ENCODE peak calls at places on chromosomes 2 and 18, in nine cellular contexts. S is fibroblast of villous mesenchyme, C is neural progenitor cell, R is breast epithelium, W is IMR-90, H is sigmoid colon, E is astrocyte of the spinal cord, P is fibroblast of the aortic adventitia, X is HCT116. A is an unnamed sample.

GRCh38 chr18:2535419-2535910 is 35.8 kb downstream of the METTL4 start:
- DNase-seq in X (no peak), R (no peak), W (no peak), S (no peak), E (no peak), P (no peak), H (no peak), C (no peak), A (no peak)

GRCh38 chr2:240432430-240432819 is 3.0 kb upstream of the GPC1 start:
- DNase-seq in W (no peak), E (no peak), R (no peak), S (no peak), X (no peak), H (no peak), P (no peak), C (no peak), A (no peak)

GRCh38 chr2:178403671-178404379 is 47.1 kb downstream of the PRKRA start:
- DNase-seq in R (no peak), P (no peak), X (no peak), S (no peak), H (no peak), W (no peak), E (no peak), C (no peak), A (no peak)

GRCh38 chr2:241799522-241800197 is 9.3 kb upstream of the NEU4 start:
- DNase-seq in X (no peak), W (no peak), E (no peak), H (no peak), S (no peak), C (no peak), P (no peak), R (no peak), A (no peak)

GRCh38 chr2:50808694-50809093 is 223.2 kb downstream of the NRXN1 start:
- DNase-seq in W (no peak), E (no peak), S (no peak), H (no peak), R (no peak), P (no peak), X (no peak), C (no peak), A (no peak)

GRCh38 chr18:31576670-31577069 is 15.0 kb upstream of the TTR start:
- DNase-seq in H (no peak), S (no peak), W (no peak), E (no peak), C (no peak), P (no peak), R (no peak), X (no peak), A (no peak)

GRCh38 chr18:27803957-27804356 is 373.0 kb downstream of the CDH2 start:
- DNase-seq in X (no peak), R (no peak), S (peak), E (no peak), W (no peak), P (no peak), C (no peak), H (no peak), A (no peak)

GRCh38 chr2:64359892-64360657 is 93.9 kb upstream of the LGALSL start:
- DNase-seq in W (peak), S (peak), H (peak), P (peak), X (peak), R (peak), E (peak), C (no peak), A (peak)

GRCh38 chr2:163556511-163556910 is 179.3 kb downstream of the FIGN start:
- DNase-seq in H (no peak), R (no peak), W (no peak), E (peak), S (no peak), P (no peak), X (no peak), C (no peak), A (peak)

GRCh38 chr2:212908682-212909435 is 242.6 kb downstream of the IKZF2 start:
- DNase-seq in E (no peak), W (no peak), C (no peak), H (no peak), S (no peak), R (no peak), P (no peak), X (no peak), A (no peak)

GRCh38 chr2:47309952-47310800 is 92.8 kb upstream of the MSH2 start:
- DNase-seq in S (peak), C (peak), W (peak), R (peak), H (no peak), P (peak), E (peak), X (no peak), A (peak)

GRCh38 chr2:98160574-98160973 is 73.6 kb downstream of the VWA3B start:
- DNase-seq in H (no peak), C (no peak), X (no peak), R (no peak), E (no peak), W (no peak), S (no peak), P (no peak), A (peak)

GRCh38 chr2:230472619-230473018 is 56.6 kb downstream of the SP100 start:
- DNase-seq in W (peak), C (no peak), X (peak), E (peak), S (peak), R (no peak), H (no peak), P (peak), A (peak)

GRCh38 chr2:165874445-165875039 is 79.0 kb downstream of the TTC21B start:
- DNase-seq in W (peak), R (no peak), S (peak), C (peak), H (no peak), X (peak), P (peak), E (peak), A (peak)

GRCh38 chr2:180695570-180695969 is 284.8 kb upstream of the UBE2E3 start:
- DNase-seq in S (no peak), W (no peak), R (no peak), X (no peak), H (no peak), E (no peak), P (no peak), C (no peak), A (no peak)

GRCh38 chr2:30272761-30273573 is 41.6 kb downstream of the LBH start:
- DNase-seq in W (peak), C (no peak), X (no peak), S (peak), E (peak), P (peak), R (no peak), H (no peak), A (peak)

GRCh38 chr2:47310801-47311560 is 92.0 kb upstream of the MSH2 start:
- DNase-seq in X (no peak), R (peak), E (no peak), W (no peak), S (no peak), H (peak), C (peak), P (no peak), A (no peak)

GRCh38 chr2:203562283-203562682 is 27.2 kb upstream of the RAPH1 start:
- DNase-seq in S (peak), X (no peak), E (no peak), W (peak), C (peak), P (no peak), H (no peak), R (no peak), A (no peak)

GRCh38 chr18:74836296-74837139 is 238.8 kb downstream of the ZNF407 start:
- DNase-seq in X (no peak), S (no peak), W (peak), E (peak), R (no peak), C (peak), P (peak), H (peak), A (peak)

GRCh38 chr2:99624682-99625081 is 134.9 kb upstream of the REV1 start:
- DNase-seq in E (no peak), H (no peak), X (no peak), W (no peak), P (no peak), C (no peak), S (no peak), R (no peak), A (no peak)

GRCh38 chr2:105698820-105699219 is 45.9 kb upstream of the NCK2 start:
- DNase-seq in P (no peak), H (no peak), S (no peak), W (no peak), E (no peak), R (no peak), C (no peak), X (no peak), A (no peak)

GRCh38 chr2:207540431-207540830 is 10.7 kb downstream of the CREB1 start:
- DNase-seq in P (no peak), X (no peak), E (no peak), R (no peak), S (no peak), W (no peak), H (no peak), C (no peak), A (no peak)

DNA sequence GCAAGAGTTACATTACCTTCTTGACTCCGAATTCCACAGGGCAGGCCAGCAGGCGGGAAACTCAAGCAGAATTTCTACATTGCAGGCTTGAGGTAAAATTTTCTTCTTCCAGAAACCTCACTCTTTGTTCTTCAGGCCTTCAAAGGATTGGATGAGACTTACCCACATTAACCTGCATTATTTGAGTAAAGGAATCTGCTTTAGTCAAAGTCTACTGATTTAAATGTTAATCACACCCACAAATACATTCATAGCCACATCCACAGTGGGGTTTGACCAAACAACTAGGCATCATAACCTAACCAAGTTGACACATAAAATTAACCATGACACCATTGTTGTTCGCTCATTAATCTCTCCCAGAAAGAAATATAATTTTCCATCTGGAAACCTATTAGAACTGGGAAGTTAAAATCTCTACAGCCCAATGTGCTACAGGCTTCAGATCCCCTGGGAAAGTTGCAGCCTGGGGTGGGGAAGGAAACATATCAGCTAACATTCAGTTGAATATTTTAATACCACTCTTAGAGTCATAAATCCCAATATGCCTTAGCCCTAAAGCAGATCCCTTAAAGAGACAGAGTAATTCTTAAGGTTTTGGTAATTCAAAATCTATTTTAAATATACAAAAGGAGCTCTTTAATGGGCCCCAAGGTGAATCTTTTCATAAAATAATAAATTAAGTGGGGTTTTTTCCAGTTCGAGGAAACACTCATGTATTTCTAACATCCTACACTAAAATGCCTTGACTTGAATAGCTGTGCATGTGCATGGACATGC is 468.3 kb upstream of the TNP1 start:
- DNase-seq in H (no peak), W (no peak), S (no peak), X (no peak), P (no peak), R (no peak), E (no peak), C (no peak), A (no peak)
- H3K4me3 ChIP-seq in H (no peak), W (no peak), S (no peak), X (no peak), P (no peak), R (no peak), E (no peak), C (no peak), A (no peak)

DNA sequence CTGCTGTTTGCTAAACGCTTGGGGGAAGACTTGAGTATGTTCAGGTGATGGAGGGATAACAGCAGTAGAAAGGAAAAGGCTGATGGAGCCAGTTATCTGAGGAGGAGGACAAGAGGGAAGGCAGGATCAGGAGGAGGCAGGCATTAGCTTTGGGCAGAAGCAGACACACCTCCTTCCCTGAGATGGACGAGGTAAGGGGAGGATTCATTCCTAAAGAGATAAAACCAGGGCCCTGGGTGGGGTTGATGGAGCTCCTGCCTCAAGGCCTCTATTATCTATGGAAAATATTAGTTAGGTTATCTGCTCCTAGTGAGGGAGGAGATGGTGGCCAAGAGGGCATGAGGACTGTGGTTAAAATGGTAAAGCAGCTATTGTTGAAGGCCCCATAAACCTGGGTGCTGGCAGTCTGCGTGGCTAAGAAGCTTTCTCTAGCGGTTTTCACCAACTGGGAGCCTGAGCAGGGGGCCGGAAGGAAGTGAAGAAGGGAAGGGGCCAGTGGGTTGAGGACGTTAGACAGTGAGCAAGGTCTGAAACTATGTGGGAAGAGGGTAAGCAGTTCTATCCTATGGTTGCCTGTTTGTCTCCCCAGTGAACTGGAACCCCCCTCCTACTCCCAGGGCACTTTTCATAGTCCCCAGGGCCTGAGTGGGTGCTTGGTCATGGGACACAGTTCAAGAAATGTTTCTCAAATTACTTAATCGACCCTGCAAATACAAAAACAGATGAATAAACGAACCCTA is 56.6 kb upstream of the HK2 start:
- DNase-seq in W (no peak), C (no peak), R (no peak), S (no peak), P (no peak), E (no peak), X (no peak), H (no peak), A (no peak)
- TF ChIP-seq CTCF in W (no peak), C (no peak), R (no peak), S (no peak), P (no peak), E (no peak), X (no peak), H (no peak), A (no peak)

DNA sequence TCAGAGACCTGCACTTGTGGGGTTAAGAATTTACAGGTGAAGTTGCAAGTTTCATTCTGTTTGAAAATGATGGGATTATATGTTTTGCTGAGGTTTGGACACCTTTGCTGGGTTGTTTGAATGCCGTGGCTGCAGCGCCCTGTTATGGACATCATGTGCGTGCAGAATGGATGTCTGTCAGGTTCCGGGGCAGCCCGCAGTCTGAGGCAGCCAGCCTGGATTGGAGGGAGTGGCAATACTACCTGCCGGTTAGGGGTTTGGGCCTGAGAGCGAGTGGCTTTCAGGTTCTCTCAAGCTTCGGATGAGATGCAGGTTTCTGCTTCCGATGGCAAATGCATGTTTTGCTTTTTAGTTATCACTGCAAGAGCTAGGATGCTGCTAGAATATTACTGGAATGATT is 1.1 kb downstream of the CASP8 start:
- DNase-seq in H (no peak), X (no peak), W (no peak), R (no peak), S (no peak), P (no peak), E (no peak), C (no peak), A (no peak)
- H3K4me3 ChIP-seq in H (no peak), X (no peak), W (no peak), R (no peak), S (no peak), P (peak), E (no peak), C (no peak), A (no peak)

DNA sequence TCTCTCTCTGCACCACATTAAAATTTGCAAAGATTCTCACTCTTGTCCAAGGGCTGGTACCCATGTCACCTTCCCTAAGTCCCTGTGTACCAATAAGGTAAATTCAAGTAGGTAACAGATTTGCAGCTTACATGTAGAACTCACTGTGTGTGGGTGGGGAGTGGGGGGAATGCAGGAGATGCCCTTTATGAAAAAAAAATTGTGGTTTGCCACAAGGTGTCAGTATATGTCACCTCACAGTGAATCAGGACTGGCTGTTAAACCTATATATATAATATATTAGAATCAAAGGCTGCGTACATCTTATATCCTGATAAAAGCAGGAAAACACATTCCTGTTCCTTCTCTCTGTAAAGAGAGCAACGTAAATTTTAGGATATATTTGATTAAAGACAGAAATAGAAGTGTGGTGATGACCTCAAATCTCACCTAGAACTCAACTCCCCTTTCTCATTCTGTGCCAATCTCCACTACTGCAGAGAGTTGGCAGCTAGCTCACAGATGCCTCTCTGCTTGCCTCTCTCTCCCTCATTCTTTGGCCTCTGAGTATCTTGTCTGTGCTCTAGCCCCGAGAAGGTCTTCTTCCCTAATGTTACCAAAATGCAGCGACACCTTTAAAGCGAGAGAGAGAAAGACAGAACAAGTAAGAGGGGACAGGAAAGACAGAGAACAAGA is 529 bp downstream of the XDH start:
- DNase-seq in S (no peak), C (peak), W (no peak), R (no peak), X (no peak), E (no peak), H (no peak), P (no peak), A (no peak)
- TF ChIP-seq CTCF in S (peak), C (peak), W (peak), R (no peak), X (peak), E (no peak), H (no peak), P (peak), A (no peak)

GRCh38 chr18:58653814-58654509 is 17.3 kb upstream of the MALT1 start:
- DNase-seq in P (no peak), H (no peak), W (no peak), X (no peak), E (peak), R (no peak), S (no peak), C (no peak), A (peak)

GRCh38 chr18:58646334-58646862 is 17.5 kb upstream of the ALPK2 start:
- DNase-seq in S (no peak), C (no peak), H (no peak), P (no peak), E (no peak), X (no peak), W (no peak), R (no peak), A (no peak)

GRCh38 chr18:58645398-58645797 is 16.5 kb upstream of the ALPK2 start:
- DNase-seq in H (no peak), E (peak), S (peak), X (no peak), P (peak), C (no peak), R (no peak), W (peak), A (no peak)

GRCh38 chr18:58654896-58655614 is 16.2 kb upstream of the MALT1 start:
- DNase-seq in X (no peak), R (no peak), P (no peak), H (no peak), E (no peak), W (no peak), S (no peak), C (no peak), A (no peak)

DNA sequence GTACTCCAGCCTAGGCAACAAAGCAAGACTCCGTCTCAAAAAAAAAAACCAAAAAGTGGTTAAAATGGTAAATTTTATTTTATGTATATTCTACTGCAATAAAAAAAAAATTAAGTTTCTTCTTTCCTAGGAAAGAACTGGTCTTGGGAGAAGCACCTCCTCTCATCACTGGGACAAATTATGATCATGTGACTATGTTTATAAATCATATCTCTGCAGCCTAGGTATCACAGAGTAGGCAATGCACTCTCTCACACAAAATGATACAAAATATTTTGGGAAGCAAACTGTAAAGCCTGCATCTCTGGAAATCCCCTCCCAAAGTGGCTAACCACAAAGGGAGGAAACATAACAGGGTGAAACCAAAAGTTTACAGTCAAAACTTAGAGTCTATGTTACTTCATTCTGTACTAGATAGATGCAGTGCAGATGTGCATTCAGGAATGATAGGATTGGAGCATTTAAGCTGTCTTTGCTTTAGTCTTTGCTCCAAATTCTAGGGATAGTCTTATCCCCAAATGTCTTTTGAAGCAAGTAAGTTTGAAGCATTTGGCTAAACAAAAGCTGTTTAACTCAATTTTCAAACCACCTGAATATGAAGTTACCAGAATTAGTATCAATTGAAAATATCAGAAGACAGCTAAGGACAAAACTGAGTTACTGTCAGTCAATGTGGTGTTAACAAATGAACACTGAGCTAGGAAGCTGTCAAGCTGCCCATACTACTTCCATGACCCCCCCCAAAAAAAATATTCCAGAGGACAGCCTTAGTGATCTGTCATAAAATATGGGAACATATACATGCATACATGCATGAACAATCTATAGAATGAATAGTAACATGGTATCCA is 21.1 kb upstream of the MALT1 start:
- DNase-seq in X (no peak), P (peak), S (peak), R (no peak), H (no peak), W (peak), E (no peak), C (no peak), A (peak)
- H3K4me3 ChIP-seq in X (no peak), P (no peak), S (no peak), R (no peak), H (no peak), W (no peak), E (no peak), C (no peak), A (no peak)

A was measured in choroid plexus epithelial cell.